ENCODE peak calls at places on chromosomes 5 and 9, in six cellular contexts. F is activated B cell treated with CpG ODN at 0.5 μM for 24 hours, A is psoas muscle, P is BJ, B is choroid plexus epithelial cell, C is progenitor cell of endocrine pancreas. Y is an unnamed sample.

GRCh38 chr5:29114331-29114768 is 2076.0 kb upstream of the CDH9 start:
- DNase-seq in F (no peak), A (no peak), P (no peak), B (no peak), C (no peak), Y (no peak)

GRCh38 chr5:171429543-171429910 is 10.1 kb downstream of the FGF18 start:
- DNase-seq in F (no peak), A (no peak), P (no peak), B (no peak), C (no peak), Y (peak; percentile 57)

GRCh38 chr9:22990349-22990748 is 543.7 kb downstream of the DMRTA1 start:
- DNase-seq in F (no peak), A (no peak), P (no peak), B (no peak), C (no peak), Y (no peak)

GRCh38 chr5:65647941-65648340 is 23.1 kb downstream of the SHLD3 start:
- DNase-seq in F (no peak), A (no peak), P (no peak), B (no peak), C (no peak), Y (no peak)

GRCh38 chr5:35890021-35890740 is 33.5 kb downstream of the IL7R start:
- DNase-seq in F (no peak), A (no peak), P (no peak), B (peak; percentile 28), C (no peak), Y (no peak)

GRCh38 chr9:100379862-100380261 is 27.1 kb upstream of the TEX10 start:
- DNase-seq in F (no peak), A (no peak), P (peak; percentile 43), B (peak; percentile 93), C (no peak), Y (no peak)

GRCh38 chr5:34930527-34930844 is 1.1 kb downstream of the DNAJC21 start:
- DNase-seq in F (no peak), A (no peak), P (peak; percentile 34), B (peak; percentile 59), C (no peak), Y (no peak)

GRCh38 chr5:146962801-146963355 is 84.3 kb upstream of the PPP2R2B start:
- DNase-seq in F (no peak), A (no peak), P (peak; percentile 1), B (peak; percentile 71), C (no peak), Y (no peak)

GRCh38 chr5:124706729-124707361 is 39.6 kb downstream of the ZNF608 start:
- DNase-seq in F (no peak), A (no peak), P (no peak), B (peak; percentile 30), C (peak; percentile 26), Y (peak; percentile 71)

GRCh38 chr5:68074633-68075032 is 140.9 kb upstream of the PIK3R1 start:
- DNase-seq in F (no peak), A (no peak), P (no peak), B (no peak), C (no peak), Y (no peak)

GRCh38 chr9:84339523-84339922 is 1.0 kb downstream of the SLC28A3 start:
- DNase-seq in F (no peak), A (no peak), P (no peak), B (no peak), C (no peak), Y (no peak)

GRCh38 chr9:118693645-118694044 is 675.6 kb downstream of the BRINP1 start:
- DNase-seq in F (no peak), A (no peak), P (no peak), B (peak; percentile 0), C (no peak), Y (no peak)

GRCh38 chr5:28404363-28405071 is 1366.1 kb upstream of the CDH9 start:
- DNase-seq in F (no peak), A (no peak), P (no peak), B (no peak), C (no peak), Y (no peak)

GRCh38 chr5:1529498-1529897 is 5.7 kb upstream of the LPCAT1 start:
- DNase-seq in F (no peak), A (no peak), P (no peak), B (no peak), C (no peak), Y (no peak)

GRCh38 chr5:72602696-72603685 is 95.8 kb upstream of the ZNF366 start:
- DNase-seq in F (no peak), A (no peak), P (no peak), B (no peak), C (no peak), Y (no peak)

GRCh38 chr5:158917731-158918130 is 182.0 kb downstream of the EBF1 start:
- DNase-seq in F (no peak), A (no peak), P (no peak), B (no peak), C (no peak), Y (no peak)

GRCh38 chr9:135000647-135001245 is 83.0 kb upstream of the FCN1 start:
- DNase-seq in F (no peak), A (no peak), P (no peak), B (peak; percentile 4), C (no peak), Y (no peak)

GRCh38 chr5:11904270-11904906 is at the start of gene CTNND2:
- DNase-seq in F (no peak), A (no peak), P (no peak), B (peak; percentile 3), C (peak; percentile 77), Y (peak; percentile 87)

GRCh38 chr5:123269851-123270250 is 153.4 kb downstream of the CEP120 start:
- DNase-seq in F (no peak), A (no peak), P (no peak), B (no peak), C (no peak), Y (no peak)

DNA sequence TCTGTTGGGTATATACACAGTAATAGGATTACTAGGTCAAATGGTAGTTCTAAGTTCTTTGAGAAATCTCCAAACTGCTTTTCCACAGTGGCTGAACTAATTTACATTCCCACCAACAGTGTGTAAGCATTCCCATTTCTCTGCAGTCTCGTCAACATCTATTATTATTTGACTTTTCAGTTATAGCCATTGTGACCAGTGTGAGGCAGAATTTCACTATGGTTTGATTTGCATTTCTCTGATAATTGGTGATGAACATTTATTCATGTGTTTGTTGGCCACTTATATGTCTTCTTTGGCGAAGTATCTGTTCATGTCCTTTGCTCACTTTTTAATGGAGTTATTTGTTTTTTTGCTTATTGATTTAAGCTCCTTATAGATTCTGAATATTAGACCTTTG is 596.2 kb upstream of the DAB2 start:
- DNase-seq in F (no peak), A (no peak), P (no peak), B (peak; percentile 23), C (no peak), Y (no peak)
- TF ChIP-seq CTCF in F (no peak), A (no peak), P (no peak), B (no peak), C (no peak), Y (no peak)

GRCh38 chr9:133564451-133564850 is 29.9 kb downstream of the ADAMTSL2 start:
- DNase-seq in F (no peak), A (no peak), P (no peak), B (no peak), C (no peak), Y (no peak)
- TF ChIP-seq CTCF in F (no peak), A (no peak), P (no peak), B (no peak), C (no peak), Y (no peak)

GRCh38 chr9:1100945-1101344 is 50.8 kb downstream of the DMRT2 start:
- DNase-seq in F (no peak), A (peak; percentile 38), P (no peak), B (peak; percentile 50), C (peak; percentile 47), Y (no peak)
- TF ChIP-seq CTCF in F (no peak), A (peak; percentile 55), P (peak; percentile 82), B (peak; percentile 68), C (peak; percentile 71), Y (peak; percentile 75)

GRCh38 chr5:132907161-132907560 is 33.7 kb downstream of the LEAP2 start:
- DNase-seq in F (no peak), A (no peak), P (no peak), B (no peak), C (no peak), Y (no peak)

GRCh38 chr5:132909702-132910101 is 36.2 kb downstream of the LEAP2 start:
- DNase-seq in F (no peak), A (no peak), P (no peak), B (no peak), C (no peak), Y (no peak)

GRCh38 chr5:132901036-132901435 is 27.6 kb downstream of the LEAP2 start:
- DNase-seq in F (no peak), A (no peak), P (no peak), B (no peak), C (no peak), Y (no peak)

GRCh38 chr5:132901730-132902129 is 28.3 kb downstream of the LEAP2 start:
- DNase-seq in F (no peak), A (no peak), P (no peak), B (peak; percentile 22), C (no peak), Y (no peak)

DNA sequence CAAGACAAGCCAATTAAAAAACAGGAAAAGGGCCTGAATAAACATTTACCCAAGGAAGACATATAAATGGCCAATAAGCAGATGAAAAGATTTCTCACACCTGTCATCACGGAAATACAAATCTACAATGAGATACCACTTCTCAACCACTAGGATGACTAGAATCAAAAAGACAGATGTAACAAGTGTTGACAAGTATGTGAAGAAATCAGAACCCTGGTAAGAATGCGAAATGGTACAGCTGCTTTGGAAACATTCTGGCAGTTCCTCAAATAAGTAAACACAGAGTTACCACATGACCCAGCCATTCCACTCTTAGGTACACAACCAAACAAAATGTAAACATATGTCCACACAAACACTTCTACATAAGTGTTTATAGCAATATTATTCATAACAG is 32.5 kb downstream of the LEAP2 start:
- DNase-seq in F (no peak), A (no peak), P (no peak), B (peak; percentile 74), C (no peak), Y (no peak)
- TF ChIP-seq CTCF in F (no peak), A (peak; percentile 29), P (no peak), B (peak; percentile 11), C (peak; percentile 12), Y (peak; percentile 47)

GRCh38 chr5:150653145-150653761 is 7.8 kb upstream of the MYOZ3 start:
- DNase-seq in F (no peak), A (no peak), P (no peak), B (peak; percentile 59), C (no peak), Y (no peak)
- TF ChIP-seq CTCF in F (no peak), A (peak; percentile 6), P (peak; percentile 47), B (peak; percentile 73), C (peak; percentile 15), Y (no peak)

DNA sequence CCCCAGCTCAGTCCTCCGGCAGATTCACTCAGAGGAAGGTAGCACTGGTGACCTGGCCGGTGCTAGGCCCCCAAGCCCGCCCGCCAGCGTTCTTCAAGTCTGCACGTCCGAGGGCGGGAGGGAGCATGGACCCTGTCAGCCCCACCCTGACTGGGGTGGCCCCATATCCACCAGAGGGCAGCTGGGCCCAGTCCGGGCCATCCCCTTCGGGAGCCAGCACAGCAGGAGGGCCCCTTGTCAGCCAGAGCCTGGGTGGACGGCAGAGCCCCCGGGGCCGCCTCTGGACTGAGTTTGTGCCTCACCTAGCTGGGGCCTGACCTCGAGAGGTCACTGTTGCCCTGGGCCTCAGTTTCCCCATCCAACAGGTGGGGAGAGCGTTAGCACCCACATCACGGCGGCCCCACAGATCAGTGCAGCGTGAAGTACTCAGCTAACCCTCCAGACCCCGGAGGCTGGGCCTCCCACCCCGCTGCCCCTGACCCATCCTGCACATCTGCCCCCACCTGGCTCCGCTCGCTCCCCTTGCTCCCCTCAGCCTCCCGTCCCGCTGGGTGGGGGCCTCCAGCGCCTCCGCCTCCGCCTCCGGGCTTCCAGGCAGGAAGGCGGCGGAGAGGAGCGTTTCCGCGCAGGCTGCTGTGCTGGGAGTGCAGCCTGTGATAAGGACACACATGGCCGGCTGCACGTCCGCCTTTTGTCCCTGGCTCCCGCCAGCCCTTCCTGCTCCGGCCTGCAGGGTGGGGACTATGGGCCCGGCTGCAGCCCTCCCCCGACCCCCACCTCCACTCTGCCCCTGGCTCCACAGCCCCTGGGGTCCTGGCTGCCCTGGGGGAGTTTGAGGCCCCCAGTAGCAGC is 16.6 kb upstream of the EGFL7 start:
- DNase-seq in F (peak; percentile 26), A (peak; percentile 53), P (no peak), B (peak; percentile 36), C (no peak), Y (no peak)
- TF ChIP-seq CTCF in F (no peak), A (no peak), P (no peak), B (no peak), C (no peak), Y (peak; percentile 63)